ENCODE peak calls at places on chromosomes 7 and 10, in six cellular contexts. M is mammary epithelial cell, H is fibroblast of lung, A is HL-60, R is IMR-90, C is bronchial epithelial cell. B is an unnamed sample.

GRCh38 chr7:128041203-128041602 is 10.0 kb upstream of the LRRC4 start:
- DNase-seq in M (peak), H (peak), A (no peak), R (peak), C (peak), B (peak)

GRCh38 chr10:4073912-4074311 is 288.9 kb upstream of the KLF6 start:
- DNase-seq in M (peak), H (peak), A (no peak), R (peak), C (peak), B (peak)

GRCh38 chr10:28892818-28893547 is 215.7 kb downstream of the BAMBI start:
- DNase-seq in M (peak), H (peak), A (no peak), R (peak), C (peak), B (no peak)

GRCh38 chr10:95756061-95756751 is at the start of gene ENTPD1:
- DNase-seq in M (no peak), H (no peak), A (peak), R (peak), C (no peak), B (no peak)

GRCh38 chr10:126842356-126842755 is 62.9 kb upstream of the DOCK1 start:
- DNase-seq in M (no peak), H (no peak), A (no peak), R (no peak), C (no peak), B (no peak)

GRCh38 chr10:112131361-112131760 is 52.2 kb downstream of the GPAM start:
- DNase-seq in M (no peak), H (no peak), A (no peak), R (no peak), C (no peak), B (no peak)

GRCh38 chr10:84540022-84540616 is 211.7 kb downstream of the CCSER2 start:
- DNase-seq in M (peak), H (peak), A (no peak), R (peak), C (peak), B (peak)

GRCh38 chr7:149767068-149767467 is 6.3 kb downstream of the ZNF467 start:
- DNase-seq in M (no peak), H (no peak), A (no peak), R (no peak), C (no peak), B (no peak)

GRCh38 chr7:116706668-116707126 is 34.7 kb downstream of the MET start:
- DNase-seq in M (peak), H (peak), A (no peak), R (no peak), C (peak), B (peak)

GRCh38 chr10:58028597-58029366 is 238.9 kb downstream of the IPMK start:
- DNase-seq in M (peak), H (peak), A (no peak), R (peak), C (peak), B (peak)

GRCh38 chr7:47780555-47780954 is 167.7 kb downstream of the PKD1L1 start:
- DNase-seq in M (no peak), H (no peak), A (no peak), R (no peak), C (no peak), B (no peak)

GRCh38 chr7:20542594-20542993 is 72.9 kb upstream of the ABCB5 start:
- DNase-seq in M (peak), H (peak), A (no peak), R (no peak), C (peak), B (no peak)

GRCh38 chr10:98898987-98899386 is 336.7 kb downstream of the HPSE2 start:
- DNase-seq in M (no peak), H (no peak), A (no peak), R (no peak), C (no peak), B (no peak)

GRCh38 chr10:12181065-12181775 is 14.5 kb downstream of the NUDT5 start:
- DNase-seq in M (no peak), H (peak), A (peak), R (no peak), C (peak), B (no peak)

GRCh38 chr10:132626761-132627735 is 89.5 kb downstream of the INPP5A start:
- DNase-seq in M (no peak), H (no peak), A (no peak), R (no peak), C (no peak), B (no peak)

GRCh38 chr7:149880871-149881301 is 7.1 kb downstream of the ATP6V0E2 start:
- DNase-seq in M (no peak), H (no peak), A (no peak), R (no peak), C (no peak), B (no peak)

GRCh38 chr7:41385996-41386395 is 316.9 kb downstream of the INHBA start:
- DNase-seq in M (peak), H (peak), A (no peak), R (peak), C (peak), B (no peak)

GRCh38 chr10:133010095-133010837 is 67.9 kb upstream of the CFAP46 start:
- DNase-seq in M (no peak), H (no peak), A (no peak), R (no peak), C (no peak), B (no peak)

GRCh38 chr7:101154693-101155102 is 422 bp downstream of the AP1S1 start:
- DNase-seq in M (no peak), H (no peak), A (no peak), R (no peak), C (no peak), B (no peak)

GRCh38 chr10:7659560-7659959 is 7.2 kb downstream of the ITIH5 start:
- DNase-seq in M (no peak), H (peak), A (no peak), R (no peak), C (no peak), B (no peak)

GRCh38 chr10:91624633-91625032 is 8.2 kb downstream of the PPP1R3C start:
- DNase-seq in M (no peak), H (no peak), A (no peak), R (no peak), C (no peak), B (no peak)

GRCh38 chr7:368651-369475 is 78.9 kb downstream of the FOXL3 start:
- DNase-seq in M (peak), H (no peak), A (no peak), R (no peak), C (peak), B (no peak)

GRCh38 chr7:73971315-73971700 is 56.7 kb upstream of the ELN start:
- DNase-seq in M (no peak), H (no peak), A (no peak), R (no peak), C (no peak), B (no peak)

GRCh38 chr10:123926401-123927264 is 35.0 kb upstream of the CPXM2 start:
- DNase-seq in M (peak), H (no peak), A (no peak), R (peak), C (peak), B (peak)

GRCh38 chr10:74738052-74738451 is 88.3 kb upstream of the KAT6B start:
- DNase-seq in M (no peak), H (no peak), A (peak), R (peak), C (no peak), B (no peak)

GRCh38 chr10:119370046-119370770 is 162.8 kb downstream of the GRK5 start:
- DNase-seq in M (no peak), H (peak), A (no peak), R (peak), C (no peak), B (peak)

GRCh38 chr7:18036783-18037182 is 9.1 kb upstream of the PRPS1L1 start:
- DNase-seq in M (no peak), H (no peak), A (no peak), R (no peak), C (no peak), B (no peak)

GRCh38 chr10:61283489-61284221 is 169.5 kb downstream of the TMEM26 start:
- DNase-seq in M (no peak), H (no peak), A (no peak), R (no peak), C (peak), B (no peak)

GRCh38 chr10:51341216-51341615 is 266.9 kb downstream of the PRKG1 start:
- DNase-seq in M (peak), H (peak), A (no peak), R (no peak), C (peak), B (no peak)

GRCh38 chr7:28774529-28775057 is 183.5 kb downstream of the TRIL start:
- DNase-seq in M (no peak), H (no peak), A (no peak), R (no peak), C (no peak), B (no peak)

GRCh38 chr10:119670717-119671116 is 19.5 kb downstream of the BAG3 start:
- DNase-seq in M (peak), H (peak), A (no peak), R (peak), C (peak), B (peak)

GRCh38 chr7:43112941-43113621 is 634 bp downstream of the HECW1 start:
- DNase-seq in M (peak), H (peak), A (no peak), R (peak), C (no peak), B (no peak)

GRCh38 chr7:47497367-47498096 is 84.4 kb downstream of the TNS3 start:
- DNase-seq in M (no peak), H (no peak), A (peak), R (no peak), C (no peak), B (peak)

GRCh38 chr10:45408421-45409319 is 34.7 kb downstream of the ALOX5 start:
- DNase-seq in M (no peak), H (no peak), A (no peak), R (no peak), C (no peak), B (no peak)

GRCh38 chr7:49243521-49243920 is 319.2 kb downstream of the CDC14C start:
- DNase-seq in M (no peak), H (no peak), A (no peak), R (no peak), C (no peak), B (no peak)
- TF ChIP-seq CTCF in M (peak), H (no peak), A (no peak), R (no peak), C (no peak), B (no peak)

DNA sequence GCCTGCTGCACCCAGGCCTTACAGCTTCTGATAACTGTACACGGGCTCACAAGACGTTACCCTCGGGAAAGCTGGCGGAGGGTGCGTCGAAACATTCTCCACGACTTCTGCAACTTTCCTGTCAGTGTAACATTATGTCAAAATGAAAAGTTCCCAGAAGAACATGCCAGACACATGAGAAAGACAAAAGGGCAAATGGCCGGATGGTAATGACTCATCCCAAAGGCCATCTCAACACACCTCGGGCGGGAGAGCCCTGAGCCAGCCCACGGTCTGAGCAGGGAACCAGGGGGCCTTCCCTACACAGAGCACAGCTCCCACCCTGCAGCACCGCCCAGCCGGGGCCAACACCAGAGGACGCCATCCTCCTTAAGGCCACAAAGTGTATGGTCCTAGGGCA is 118.7 kb downstream of the MAD1L1 start:
- DNase-seq in M (peak), H (peak), A (no peak), R (peak), C (peak), B (peak)
- TF ChIP-seq CTCF in M (no peak), H (peak), A (no peak), R (no peak), C (no peak), B (peak)

DNA sequence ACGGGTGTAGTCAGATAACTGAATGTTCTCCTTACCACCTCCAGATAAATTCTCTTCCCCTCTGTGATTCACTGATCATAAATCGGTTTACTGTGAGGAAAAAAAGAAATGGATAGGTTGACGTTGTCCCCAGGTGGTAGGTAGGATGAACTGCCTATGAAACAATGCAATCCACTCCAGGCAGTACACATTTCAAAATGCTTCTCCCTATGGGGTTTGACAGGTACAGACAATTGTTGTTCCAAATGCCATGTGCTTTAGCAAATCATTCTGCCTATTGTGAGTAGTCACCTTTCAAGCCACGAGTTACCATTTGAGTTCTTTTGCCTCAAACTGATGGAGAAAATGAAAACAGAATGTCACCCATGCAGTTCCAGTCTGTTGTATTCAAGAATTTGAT is 21.8 kb downstream of the VIM start:
- DNase-seq in M (peak), H (peak), A (no peak), R (peak), C (peak), B (no peak)
- TF ChIP-seq CTCF in M (peak), H (peak), A (no peak), R (peak), C (peak), B (peak)

GRCh38 chr10:78381072-78381471 is 347.4 kb downstream of the RPS24 start:
- DNase-seq in M (no peak), H (no peak), A (no peak), R (no peak), C (no peak), B (no peak)
- TF ChIP-seq CTCF in M (peak), H (peak), A (no peak), R (peak), C (no peak), B (peak)

GRCh38 chr10:35375091-35375765 is 38.9 kb downstream of the CCNY start:
- DNase-seq in M (peak), H (peak), A (no peak), R (peak), C (peak), B (no peak)
- TF ChIP-seq CTCF in M (no peak), H (no peak), A (no peak), R (peak), C (no peak), B (peak)

GRCh38 chr10:77297370-77297692 is 340.3 kb downstream of the KCNMA1 start:
- DNase-seq in M (peak), H (peak), A (no peak), R (peak), C (peak), B (peak)
- TF ChIP-seq CTCF in M (no peak), H (no peak), A (no peak), R (no peak), C (no peak), B (no peak)